ENCODE peak calls at places on chromosomes 13 and 19, in five cellular contexts. One of them, this sample, is unnamed.

GRCh38 chr19:13665125-13665903 is 99.0 kb upstream of the MRI1 start:
- DNase-seq in activated CD8-positive, alpha-beta T cell treated with anti-CD3 and anti-CD28 coated beads for 36 hours: no peak
- DNase-seq in body of pancreas: no peak
- DNase-seq in colonic mucosa: peak; percentile 42
- DNase-seq in mammary epithelial cell: no peak
- DNase-seq in this sample: no peak

GRCh38 chr19:17762505-17763229 is 11.4 kb downstream of the FCHO1 start:
- DNase-seq in body of pancreas: no peak
- DNase-seq in mammary epithelial cell: no peak
- DNase-seq in colonic mucosa: peak; percentile 47
- DNase-seq in activated CD8-positive, alpha-beta T cell treated with anti-CD3 and anti-CD28 coated beads for 36 hours: peak; percentile 58
- DNase-seq in this sample: peak; percentile 62

GRCh38 chr19:51552996-51553725 is 17.9 kb upstream of the ZNF175 start:
- DNase-seq in activated CD8-positive, alpha-beta T cell treated with anti-CD3 and anti-CD28 coated beads for 36 hours: peak; percentile 52
- DNase-seq in mammary epithelial cell: peak; percentile 57
- DNase-seq in body of pancreas: peak; percentile 71
- DNase-seq in colonic mucosa: peak; percentile 63
- DNase-seq in this sample: peak; percentile 93

GRCh38 chr13:91312324-91312723 is 35.2 kb upstream of the MIR17HG start:
- DNase-seq in mammary epithelial cell: no peak
- DNase-seq in colonic mucosa: no peak
- DNase-seq in body of pancreas: no peak
- DNase-seq in activated CD8-positive, alpha-beta T cell treated with anti-CD3 and anti-CD28 coated beads for 36 hours: no peak
- DNase-seq in this sample: no peak

GRCh38 chr19:6032381-6032780 is 54.4 kb upstream of the RANBP3 start:
- DNase-seq in activated CD8-positive, alpha-beta T cell treated with anti-CD3 and anti-CD28 coated beads for 36 hours: no peak
- DNase-seq in colonic mucosa: no peak
- DNase-seq in mammary epithelial cell: no peak
- DNase-seq in body of pancreas: no peak
- DNase-seq in this sample: no peak

GRCh38 chr13:43780666-43781065 is 6.1 kb downstream of the ENOX1 start:
- DNase-seq in colonic mucosa: no peak
- DNase-seq in body of pancreas: no peak
- DNase-seq in activated CD8-positive, alpha-beta T cell treated with anti-CD3 and anti-CD28 coated beads for 36 hours: no peak
- DNase-seq in mammary epithelial cell: no peak
- DNase-seq in this sample: no peak

GRCh38 chr19:48658483-48658882 is 12.5 kb upstream of the CA11 start:
- DNase-seq in body of pancreas: no peak
- DNase-seq in mammary epithelial cell: no peak
- DNase-seq in activated CD8-positive, alpha-beta T cell treated with anti-CD3 and anti-CD28 coated beads for 36 hours: no peak
- DNase-seq in colonic mucosa: no peak
- DNase-seq in this sample: no peak

GRCh38 chr13:26221399-26221720 is 754 bp downstream of the RNF6 start:
- DNase-seq in mammary epithelial cell: no peak
- DNase-seq in colonic mucosa: no peak
- DNase-seq in body of pancreas: no peak
- DNase-seq in activated CD8-positive, alpha-beta T cell treated with anti-CD3 and anti-CD28 coated beads for 36 hours: no peak
- DNase-seq in this sample: no peak

GRCh38 chr19:50051964-50052363 is 26.2 kb downstream of the ZNF473 start:
- DNase-seq in mammary epithelial cell: no peak
- DNase-seq in activated CD8-positive, alpha-beta T cell treated with anti-CD3 and anti-CD28 coated beads for 36 hours: no peak
- DNase-seq in colonic mucosa: no peak
- DNase-seq in body of pancreas: no peak
- DNase-seq in this sample: no peak

GRCh38 chr19:47696635-47697034 is 16.6 kb upstream of the EHD2 start:
- DNase-seq in activated CD8-positive, alpha-beta T cell treated with anti-CD3 and anti-CD28 coated beads for 36 hours: no peak
- DNase-seq in colonic mucosa: no peak
- DNase-seq in mammary epithelial cell: no peak
- DNase-seq in body of pancreas: no peak
- DNase-seq in this sample: no peak

GRCh38 chr13:61350351-61350750 is 65.3 kb downstream of the PCDH20 start:
- DNase-seq in body of pancreas: no peak
- DNase-seq in mammary epithelial cell: no peak
- DNase-seq in colonic mucosa: no peak
- DNase-seq in activated CD8-positive, alpha-beta T cell treated with anti-CD3 and anti-CD28 coated beads for 36 hours: no peak
- DNase-seq in this sample: no peak

GRCh38 chr19:13574933-13575332 is 68.7 kb upstream of the CACNA1A start:
- DNase-seq in colonic mucosa: no peak
- DNase-seq in body of pancreas: no peak
- DNase-seq in mammary epithelial cell: no peak
- DNase-seq in activated CD8-positive, alpha-beta T cell treated with anti-CD3 and anti-CD28 coated beads for 36 hours: no peak
- DNase-seq in this sample: peak; percentile 24

GRCh38 chr13:37690361-37690760 is 91.8 kb upstream of the POSTN start:
- DNase-seq in body of pancreas: no peak
- DNase-seq in colonic mucosa: no peak
- DNase-seq in activated CD8-positive, alpha-beta T cell treated with anti-CD3 and anti-CD28 coated beads for 36 hours: no peak
- DNase-seq in mammary epithelial cell: no peak
- DNase-seq in this sample: no peak

GRCh38 chr13:113592571-113592970 is 8.0 kb downstream of the TFDP1 start:
- DNase-seq in body of pancreas: no peak
- DNase-seq in mammary epithelial cell: no peak
- DNase-seq in activated CD8-positive, alpha-beta T cell treated with anti-CD3 and anti-CD28 coated beads for 36 hours: no peak
- DNase-seq in colonic mucosa: peak; percentile 7
- DNase-seq in this sample: no peak

GRCh38 chr19:13103961-13104847 is 1.5 kb upstream of the LYL1 start:
- DNase-seq in mammary epithelial cell: no peak
- DNase-seq in body of pancreas: peak; percentile 44
- DNase-seq in activated CD8-positive, alpha-beta T cell treated with anti-CD3 and anti-CD28 coated beads for 36 hours: peak; percentile 74
- DNase-seq in colonic mucosa: peak; percentile 62
- DNase-seq in this sample: peak; percentile 77

GRCh38 chr19:17090501-17091074 is 15.0 kb downstream of the MYO9B start:
- DNase-seq in mammary epithelial cell: peak; percentile 32
- DNase-seq in activated CD8-positive, alpha-beta T cell treated with anti-CD3 and anti-CD28 coated beads for 36 hours: peak; percentile 82
- DNase-seq in body of pancreas: no peak
- DNase-seq in colonic mucosa: no peak
- DNase-seq in this sample: no peak

GRCh38 chr19:36420961-36421748 is 2.7 kb upstream of the ZFP82 start:
- DNase-seq in mammary epithelial cell: peak; percentile 8
- DNase-seq in body of pancreas: peak; percentile 11
- DNase-seq in colonic mucosa: peak; percentile 16
- DNase-seq in activated CD8-positive, alpha-beta T cell treated with anti-CD3 and anti-CD28 coated beads for 36 hours: no peak
- DNase-seq in this sample: no peak

GRCh38 chr13:43364210-43365041 is 341.0 kb downstream of the DNAJC15 start:
- DNase-seq in body of pancreas: no peak
- DNase-seq in mammary epithelial cell: no peak
- DNase-seq in colonic mucosa: no peak
- DNase-seq in activated CD8-positive, alpha-beta T cell treated with anti-CD3 and anti-CD28 coated beads for 36 hours: no peak
- DNase-seq in this sample: no peak

GRCh38 chr13:41848435-41849255 is 112.3 kb downstream of the VWA8 start:
- DNase-seq in mammary epithelial cell: peak; percentile 9
- DNase-seq in colonic mucosa: no peak
- DNase-seq in body of pancreas: no peak
- DNase-seq in activated CD8-positive, alpha-beta T cell treated with anti-CD3 and anti-CD28 coated beads for 36 hours: no peak
- DNase-seq in this sample: no peak

GRCh38 chr19:8526345-8527062 is 12.5 kb upstream of the ZNF414 start:
- DNase-seq in mammary epithelial cell: peak; percentile 81
- DNase-seq in body of pancreas: peak; percentile 94
- DNase-seq in activated CD8-positive, alpha-beta T cell treated with anti-CD3 and anti-CD28 coated beads for 36 hours: peak; percentile 40
- DNase-seq in colonic mucosa: peak; percentile 95
- DNase-seq in this sample: peak; percentile 98

GRCh38 chr13:102913924-102914628 is 68.2 kb downstream of the ERCC5 start:
- DNase-seq in mammary epithelial cell: peak; percentile 81
- DNase-seq in activated CD8-positive, alpha-beta T cell treated with anti-CD3 and anti-CD28 coated beads for 36 hours: no peak
- DNase-seq in colonic mucosa: no peak
- DNase-seq in body of pancreas: peak; percentile 15
- DNase-seq in this sample: no peak

GRCh38 chr13:55439450-55439849 is 1701.3 kb upstream of the PRR20A start:
- DNase-seq in body of pancreas: no peak
- DNase-seq in colonic mucosa: no peak
- DNase-seq in activated CD8-positive, alpha-beta T cell treated with anti-CD3 and anti-CD28 coated beads for 36 hours: no peak
- DNase-seq in mammary epithelial cell: no peak
- DNase-seq in this sample: no peak

GRCh38 chr19:18633321-18633720 is 3.5 kb upstream of the KLHL26 start:
- DNase-seq in colonic mucosa: peak; percentile 35
- DNase-seq in activated CD8-positive, alpha-beta T cell treated with anti-CD3 and anti-CD28 coated beads for 36 hours: no peak
- DNase-seq in mammary epithelial cell: no peak
- DNase-seq in body of pancreas: peak; percentile 81
- DNase-seq in this sample: no peak

GRCh38 chr19:23887642-23888041 is 27.0 kb upstream of the ZNF726 start:
- DNase-seq in activated CD8-positive, alpha-beta T cell treated with anti-CD3 and anti-CD28 coated beads for 36 hours: no peak
- DNase-seq in colonic mucosa: peak; percentile 79
- DNase-seq in body of pancreas: peak; percentile 6
- DNase-seq in mammary epithelial cell: peak; percentile 25
- DNase-seq in this sample: no peak

GRCh38 chr13:36244073-36244472 is 29.7 kb upstream of the SOHLH2 start:
- DNase-seq in colonic mucosa: no peak
- DNase-seq in mammary epithelial cell: no peak
- DNase-seq in body of pancreas: no peak
- DNase-seq in activated CD8-positive, alpha-beta T cell treated with anti-CD3 and anti-CD28 coated beads for 36 hours: no peak
- DNase-seq in this sample: no peak

GRCh38 chr13:111610077-111610476 is 289.6 kb downstream of the TEX29 start:
- DNase-seq in colonic mucosa: no peak
- DNase-seq in body of pancreas: no peak
- DNase-seq in activated CD8-positive, alpha-beta T cell treated with anti-CD3 and anti-CD28 coated beads for 36 hours: no peak
- DNase-seq in mammary epithelial cell: no peak
- DNase-seq in this sample: no peak

GRCh38 chr19:45641274-45642105 is 2.3 kb upstream of the EML2 start:
- DNase-seq in colonic mucosa: peak; percentile 97
- DNase-seq in body of pancreas: peak; percentile 98
- DNase-seq in activated CD8-positive, alpha-beta T cell treated with anti-CD3 and anti-CD28 coated beads for 36 hours: peak; percentile 99
- DNase-seq in mammary epithelial cell: peak; percentile 97
- DNase-seq in this sample: peak; percentile 91

GRCh38 chr13:101919541-101920306 is 467.2 kb downstream of the ITGBL1 start:
- DNase-seq in mammary epithelial cell: no peak
- DNase-seq in colonic mucosa: no peak
- DNase-seq in body of pancreas: no peak
- DNase-seq in activated CD8-positive, alpha-beta T cell treated with anti-CD3 and anti-CD28 coated beads for 36 hours: no peak
- DNase-seq in this sample: peak; percentile 88

GRCh38 chr19:7554990-7555864 is 19.7 kb downstream of the PNPLA6 start:
- DNase-seq in colonic mucosa: peak; percentile 68
- DNase-seq in body of pancreas: no peak
- DNase-seq in activated CD8-positive, alpha-beta T cell treated with anti-CD3 and anti-CD28 coated beads for 36 hours: peak; percentile 48
- DNase-seq in mammary epithelial cell: no peak
- DNase-seq in this sample: peak; percentile 56

GRCh38 chr13:76937416-76937815 is 10.9 kb upstream of the ACOD1 start:
- DNase-seq in colonic mucosa: no peak
- DNase-seq in mammary epithelial cell: peak; percentile 93
- DNase-seq in body of pancreas: no peak
- DNase-seq in activated CD8-positive, alpha-beta T cell treated with anti-CD3 and anti-CD28 coated beads for 36 hours: no peak
- DNase-seq in this sample: no peak

GRCh38 chr19:27777242-27777641 is 1435.7 kb downstream of the UQCRFS1 start:
- DNase-seq in body of pancreas: no peak
- DNase-seq in colonic mucosa: no peak
- DNase-seq in mammary epithelial cell: no peak
- DNase-seq in activated CD8-positive, alpha-beta T cell treated with anti-CD3 and anti-CD28 coated beads for 36 hours: no peak
- DNase-seq in this sample: no peak

GRCh38 chr19:27776020-27776419 is 1436.9 kb downstream of the UQCRFS1 start:
- DNase-seq in body of pancreas: no peak
- DNase-seq in colonic mucosa: no peak
- DNase-seq in mammary epithelial cell: peak; percentile 19
- DNase-seq in activated CD8-positive, alpha-beta T cell treated with anti-CD3 and anti-CD28 coated beads for 36 hours: peak; percentile 20
- DNase-seq in this sample: no peak

GRCh38 chr19:27779953-27780352 is 1433.0 kb downstream of the UQCRFS1 start:
- DNase-seq in colonic mucosa: no peak
- DNase-seq in activated CD8-positive, alpha-beta T cell treated with anti-CD3 and anti-CD28 coated beads for 36 hours: no peak
- DNase-seq in mammary epithelial cell: no peak
- DNase-seq in body of pancreas: no peak
- DNase-seq in this sample: no peak

GRCh38 chr19:27776524-27776923 is 1436.4 kb downstream of the UQCRFS1 start:
- DNase-seq in activated CD8-positive, alpha-beta T cell treated with anti-CD3 and anti-CD28 coated beads for 36 hours: no peak
- DNase-seq in mammary epithelial cell: no peak
- DNase-seq in body of pancreas: no peak
- DNase-seq in colonic mucosa: no peak
- DNase-seq in this sample: no peak

GRCh38 chr19:27777726-27778125 is 1435.2 kb downstream of the UQCRFS1 start:
- DNase-seq in activated CD8-positive, alpha-beta T cell treated with anti-CD3 and anti-CD28 coated beads for 36 hours: no peak
- DNase-seq in colonic mucosa: no peak
- DNase-seq in body of pancreas: no peak
- DNase-seq in mammary epithelial cell: no peak
- DNase-seq in this sample: no peak
- TF ChIP-seq CTCF in activated CD8-positive, alpha-beta T cell treated with anti-CD3 and anti-CD28 coated beads for 36 hours: no peak
- TF ChIP-seq CTCF in colonic mucosa: no peak
- TF ChIP-seq CTCF in body of pancreas: no peak
- TF ChIP-seq CTCF in mammary epithelial cell: peak; percentile 23
- TF ChIP-seq CTCF in this sample: no peak

GRCh38 chr13:27712421-27712820 is 79.9 kb upstream of the GSX1 start:
- DNase-seq in body of pancreas: peak; percentile 70
- DNase-seq in activated CD8-positive, alpha-beta T cell treated with anti-CD3 and anti-CD28 coated beads for 36 hours: peak; percentile 21
- DNase-seq in mammary epithelial cell: no peak
- DNase-seq in colonic mucosa: no peak
- DNase-seq in this sample: no peak
- TF ChIP-seq CTCF in body of pancreas: peak; percentile 64
- TF ChIP-seq CTCF in activated CD8-positive, alpha-beta T cell treated with anti-CD3 and anti-CD28 coated beads for 36 hours: no peak
- TF ChIP-seq CTCF in mammary epithelial cell: no peak
- TF ChIP-seq CTCF in colonic mucosa: no peak
- TF ChIP-seq CTCF in this sample: no peak

DNA sequence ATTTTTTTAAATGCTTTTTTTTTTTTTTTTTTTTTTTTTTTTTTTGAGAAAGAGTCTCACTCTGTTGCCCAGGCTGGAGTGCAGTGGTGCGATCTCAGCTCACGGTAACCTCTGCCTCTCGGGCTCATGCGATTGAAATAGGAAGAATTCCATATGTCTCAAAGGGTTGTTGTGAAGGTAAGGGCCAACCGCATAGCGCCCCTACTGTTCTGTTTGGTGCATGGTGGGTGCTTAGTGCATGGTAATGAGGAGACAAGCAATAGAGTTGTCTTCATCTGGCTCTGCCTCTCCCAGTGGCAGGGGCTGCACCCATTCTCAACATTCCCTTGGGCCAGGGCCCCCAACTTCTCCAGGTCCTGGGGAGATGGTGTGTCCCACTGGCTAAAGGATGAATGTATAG is 68.7 kb downstream of the RASL11A start:
- DNase-seq in mammary epithelial cell: peak; percentile 20
- DNase-seq in activated CD8-positive, alpha-beta T cell treated with anti-CD3 and anti-CD28 coated beads for 36 hours: peak; percentile 70
- DNase-seq in body of pancreas: peak; percentile 34
- DNase-seq in colonic mucosa: peak; percentile 38
- DNase-seq in this sample: peak; percentile 30
- TF ChIP-seq CTCF in mammary epithelial cell: peak; percentile 64
- TF ChIP-seq CTCF in activated CD8-positive, alpha-beta T cell treated with anti-CD3 and anti-CD28 coated beads for 36 hours: peak; percentile 70
- TF ChIP-seq CTCF in body of pancreas: peak; percentile 42
- TF ChIP-seq CTCF in colonic mucosa: peak; percentile 37
- TF ChIP-seq CTCF in this sample: peak; percentile 18

DNA sequence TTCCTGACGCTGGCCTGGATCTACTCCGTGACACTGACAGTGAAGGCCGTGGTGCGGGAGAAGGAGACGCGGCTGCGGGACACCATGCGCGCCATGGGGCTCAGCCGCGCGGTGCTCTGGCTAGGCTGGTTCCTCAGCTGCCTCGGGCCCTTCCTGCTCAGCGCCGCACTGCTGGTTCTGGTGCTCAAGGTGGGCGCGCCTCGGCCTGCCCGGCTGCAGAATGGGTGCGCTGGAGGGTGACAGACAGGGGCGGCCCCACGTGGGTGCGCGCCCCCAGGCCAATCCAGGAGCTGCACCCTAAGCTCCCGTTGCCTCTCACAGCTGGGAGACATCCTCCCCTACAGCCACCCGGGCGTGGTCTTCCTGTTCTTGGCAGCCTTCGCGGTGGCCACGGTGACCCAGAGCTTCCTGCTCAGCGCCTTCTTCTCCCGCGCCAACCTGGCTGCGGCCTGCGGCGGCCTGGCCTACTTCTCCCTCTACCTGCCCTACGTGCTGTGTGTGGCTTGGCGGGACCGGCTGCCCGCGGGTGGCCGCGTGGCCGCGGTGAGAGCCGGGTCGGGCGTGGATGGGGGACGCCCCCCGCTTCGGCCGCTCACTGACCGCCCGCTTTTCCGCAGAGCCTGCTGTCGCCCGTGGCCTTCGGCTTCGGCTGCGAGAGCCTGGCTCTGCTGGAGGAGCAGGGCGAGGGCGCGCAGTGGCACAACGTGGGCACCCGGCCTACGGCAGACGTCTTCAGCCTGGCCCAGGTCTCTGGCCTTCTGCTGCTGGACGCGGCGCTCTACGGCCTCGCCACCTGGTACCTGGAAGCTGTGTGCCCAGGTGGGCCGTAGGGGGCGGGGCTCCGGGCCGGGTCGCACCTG is 7.2 kb downstream of the ABCA7 start:
- DNase-seq in colonic mucosa: no peak
- DNase-seq in body of pancreas: no peak
- DNase-seq in activated CD8-positive, alpha-beta T cell treated with anti-CD3 and anti-CD28 coated beads for 36 hours: no peak
- DNase-seq in mammary epithelial cell: no peak
- DNase-seq in this sample: no peak
- TF ChIP-seq CTCF in colonic mucosa: no peak
- TF ChIP-seq CTCF in body of pancreas: no peak
- TF ChIP-seq CTCF in activated CD8-positive, alpha-beta T cell treated with anti-CD3 and anti-CD28 coated beads for 36 hours: no peak
- TF ChIP-seq CTCF in mammary epithelial cell: no peak
- TF ChIP-seq CTCF in this sample: no peak

This sample was measured in nephron progenitor cell.